ENCODE peak calls at places on chromosomes 3 and 15, in ten cellular contexts. L, C, Y, D, O, Q, J, Z, S and G are unnamed samples.

GRCh38 chr3:119194237-119195150 is 21.1 kb downstream of the UPK1B start:
- DNase-seq in D (no peak), J (no peak), O (no peak), Z (no peak), Q (no peak), S (no peak), Y (peak), L (no peak), C (no peak), G (peak)

GRCh38 chr3:60582285-60582684 is 669.0 kb downstream of the FHIT start:
- DNase-seq in O (no peak), J (no peak), Q (no peak), C (no peak), S (no peak), Z (no peak), L (no peak), D (no peak), Y (no peak), G (no peak)

GRCh38 chr3:143091438-143091837 is 28.1 kb upstream of the CHST2 start:
- DNase-seq in J (no peak), L (no peak), S (no peak), Y (no peak), Z (no peak), O (no peak), C (no peak), Q (no peak), D (no peak), G (no peak)

GRCh38 chr3:58260261-58260731 is 22.7 kb downstream of the ABHD6 start:
- DNase-seq in C (no peak), L (no peak), O (peak), Z (no peak), J (no peak), S (no peak), D (no peak), Y (no peak), Q (no peak), G (peak)

GRCh38 chr3:106067711-106068110 is 198.9 kb upstream of the CBLB start:
- DNase-seq in S (no peak), L (no peak), C (no peak), Q (no peak), J (no peak), Z (no peak), Y (no peak), O (no peak), D (no peak), G (no peak)

GRCh38 chr3:14678015-14678503 is 3.1 kb downstream of the C3orf20 start:
- DNase-seq in S (no peak), Y (no peak), J (no peak), L (no peak), Q (no peak), D (peak), C (no peak), O (no peak), Z (no peak), G (no peak)

GRCh38 chr15:63860161-63860954 is 26.6 kb upstream of the HERC1 start:
- DNase-seq in Y (no peak), D (no peak), L (no peak), J (no peak), Z (peak), S (no peak), C (no peak), Q (no peak), O (no peak), G (no peak)

GRCh38 chr3:118991775-118992174 is 42.9 kb downstream of the IGSF11 start:
- DNase-seq in Z (no peak), Y (no peak), L (no peak), Q (no peak), O (no peak), S (peak), J (peak), C (no peak), D (peak), G (no peak)